ENCODE peak calls at places on chromosome 2, in five cellular contexts. F is GM12878, B is endothelial cell, X is HFF-Myc, K is heart left ventricle. J is an unnamed sample.

GRCh38 chr2:230798769-230799399 is 65.9 kb upstream of the ITM2C start:
- DNase-seq in X (no peak), K (no peak), F (no peak), B (peak; percentile 29), J (no peak)

GRCh38 chr2:143392358-143392757 is 263.1 kb downstream of the ARHGAP15 start:
- DNase-seq in K (no peak), B (no peak), F (no peak), X (no peak), J (no peak)

GRCh38 chr2:147712051-147712450 is 132.8 kb upstream of the ACVR2A start:
- DNase-seq in B (no peak), F (no peak), K (no peak), X (no peak), J (no peak)

GRCh38 chr2:9021563-9022211 is 18.2 kb upstream of the MBOAT2 start:
- DNase-seq in B (no peak), F (no peak), X (peak; percentile 11), K (no peak), J (no peak)

GRCh38 chr2:200698217-200698616 is 112.4 kb downstream of the AOX1 start:
- DNase-seq in B (no peak), K (no peak), X (no peak), F (no peak), J (no peak)

GRCh38 chr2:234873828-234874173 is 78.0 kb upstream of the SH3BP4 start:
- DNase-seq in K (peak; percentile 75), F (no peak), B (no peak), X (no peak), J (no peak)

GRCh38 chr2:188456114-188456909 is 164.6 kb downstream of the GULP1 start:
- DNase-seq in X (no peak), K (no peak), B (no peak), F (no peak), J (no peak)

GRCh38 chr2:233816771-233817170 is 37.6 kb downstream of the HJURP start:
- DNase-seq in F (no peak), K (no peak), B (no peak), X (no peak), J (no peak)

GRCh38 chr2:149885468-149885867 is 297.9 kb upstream of the MMADHC start:
- DNase-seq in B (no peak), F (no peak), K (no peak), X (no peak), J (no peak)

GRCh38 chr2:190746971-190747761 is 98.3 kb downstream of the NAB1 start:
- DNase-seq in B (peak; percentile 9), X (peak; percentile 30), F (no peak), K (no peak), J (peak; percentile 38)

GRCh38 chr2:12702661-12703121 is 14.0 kb upstream of the TRIB2 start:
- DNase-seq in X (no peak), F (no peak), B (no peak), K (peak; percentile 43), J (no peak)

GRCh38 chr2:235002198-235003095 is 50.6 kb downstream of the SH3BP4 start:
- DNase-seq in X (no peak), K (no peak), F (no peak), B (no peak), J (no peak)

GRCh38 chr2:129050116-129050515 is 731.4 kb upstream of the HS6ST1 start:
- DNase-seq in K (no peak), X (no peak), F (no peak), B (no peak), J (no peak)

GRCh38 chr2:28610583-28611201 is 114.8 kb downstream of the PLB1 start:
- DNase-seq in F (no peak), K (no peak), B (no peak), X (peak; percentile 90), J (peak; percentile 93)

DNA sequence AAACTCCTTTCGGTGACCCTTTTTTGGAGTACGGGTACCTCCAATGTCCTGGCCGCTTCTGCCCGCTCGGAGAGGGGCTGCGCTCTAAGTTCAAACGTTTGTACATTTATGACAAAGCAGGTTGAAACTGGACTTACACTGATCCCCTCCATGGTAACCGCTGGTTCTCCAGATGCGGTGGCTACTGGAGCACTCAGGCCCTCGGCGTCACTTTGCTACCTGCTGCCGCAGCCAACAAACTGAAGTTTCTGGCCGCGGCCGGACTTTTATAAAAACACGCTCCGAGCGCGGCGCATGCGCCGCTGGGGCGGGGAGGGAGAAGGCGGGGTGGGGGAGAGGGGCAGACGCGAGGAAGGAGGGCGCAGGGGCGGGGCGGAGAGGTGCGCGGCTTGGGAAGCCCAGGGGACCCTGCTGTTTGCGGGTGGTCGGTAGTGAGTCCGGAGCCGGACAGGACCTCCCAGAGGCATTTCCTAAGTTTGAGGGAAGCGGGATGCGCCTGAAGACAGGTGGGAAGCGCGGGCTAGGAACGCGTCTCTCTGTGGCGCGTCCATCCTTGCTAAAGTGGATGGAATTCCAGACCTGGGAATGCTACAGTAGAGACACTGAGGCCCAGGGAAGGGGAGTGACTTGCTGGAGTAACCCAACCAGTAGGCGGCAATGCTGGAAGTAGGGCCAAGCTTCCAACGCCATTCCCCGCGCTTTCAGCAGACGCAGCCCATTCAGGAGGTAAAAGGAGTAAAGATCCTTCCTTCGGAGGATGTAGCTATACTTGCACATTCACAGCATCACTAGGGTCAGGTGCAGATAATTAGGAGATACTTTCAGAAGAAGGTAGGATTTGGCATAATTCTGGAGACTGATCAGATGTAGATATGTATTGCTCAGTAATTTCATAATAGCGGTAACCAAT is at the start of gene CXCR4:
- DNase-seq in B (peak; percentile 86), X (no peak), K (peak; percentile 73), F (no peak), J (no peak)
- TF ChIP-seq CTCF in B (no peak), X (peak; percentile 19), K (no peak), F (no peak), J (peak; percentile 53)

GRCh38 chr2:56707650-56708049 is 523.9 kb downstream of the CCDC85A start:
- DNase-seq in X (no peak), B (no peak), F (no peak), K (no peak), J (no peak)
- TF ChIP-seq CTCF in X (no peak), B (no peak), F (no peak), K (no peak), J (no peak)

GRCh38 chr2:73035899-73036778 is 35.4 kb downstream of the SFXN5 start:
- DNase-seq in B (no peak), F (no peak), K (no peak), X (no peak), J (no peak)
- TF ChIP-seq CTCF in B (peak; percentile 17), F (no peak), K (no peak), X (no peak), J (peak; percentile 18)

DNA sequence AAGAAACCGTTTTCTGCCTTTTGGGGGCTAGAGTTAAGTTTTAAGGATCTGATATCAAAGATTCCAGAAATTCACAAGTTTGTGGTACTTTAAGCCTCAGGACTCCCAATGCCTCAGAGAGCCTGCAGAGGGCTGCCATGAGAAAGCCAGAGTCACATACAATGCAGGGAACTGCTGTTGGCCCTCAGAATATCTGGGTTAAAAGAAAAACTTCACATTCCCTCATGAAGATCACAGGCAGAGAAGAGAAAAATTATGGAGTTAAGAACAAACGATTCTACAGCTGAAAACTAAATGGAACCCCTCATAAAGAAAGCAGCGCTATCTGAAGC is 39.5 kb downstream of the HDAC4 start:
- DNase-seq in K (no peak), X (no peak), B (no peak), F (no peak), J (peak; percentile 8)
- TF ChIP-seq CTCF in K (peak; percentile 10), X (no peak), B (no peak), F (peak; percentile 11), J (peak; percentile 55)

GRCh38 chr2:70553334-70553583 is 367 bp downstream of the TGFA start:
- DNase-seq in K (peak; percentile 8), B (peak; percentile 22), X (no peak), F (no peak), J (no peak)

GRCh38 chr2:70556608-70557007 is 3.0 kb upstream of the TGFA start:
- DNase-seq in K (no peak), F (no peak), B (no peak), X (no peak), J (no peak)

GRCh38 chr2:70552501-70553333 is 909 bp downstream of the TGFA start:
- DNase-seq in B (peak; percentile 34), F (no peak), X (no peak), K (no peak), J (no peak)

GRCh38 chr2:70553584-70554337 is at the start of gene TGFA:
- DNase-seq in F (no peak), K (peak; percentile 50), X (no peak), B (peak; percentile 81), J (peak; percentile 18)

GRCh38 chr2:70554338-70554892 is 789 bp upstream of the TGFA start:
- DNase-seq in F (no peak), X (no peak), B (no peak), K (no peak), J (no peak)
- TF ChIP-seq CTCF in F (no peak), X (no peak), B (no peak), K (peak; percentile 3), J (no peak)

GRCh38 chr2:62409442-62409841 is 96.6 kb downstream of the TMEM17 start:
- DNase-seq in B (no peak), X (no peak), K (no peak), F (no peak), J (no peak)

GRCh38 chr2:62412347-62412742 is 93.7 kb downstream of the TMEM17 start:
- DNase-seq in K (no peak), B (no peak), F (no peak), X (no peak), J (no peak)

GRCh38 chr2:62407838-62408589 is 98.0 kb downstream of the TMEM17 start:
- DNase-seq in F (no peak), K (no peak), X (no peak), B (no peak), J (no peak)

GRCh38 chr2:62410926-62411456 is 95.0 kb downstream of the TMEM17 start:
- DNase-seq in B (peak; percentile 14), F (no peak), K (no peak), X (no peak), J (no peak)

DNA sequence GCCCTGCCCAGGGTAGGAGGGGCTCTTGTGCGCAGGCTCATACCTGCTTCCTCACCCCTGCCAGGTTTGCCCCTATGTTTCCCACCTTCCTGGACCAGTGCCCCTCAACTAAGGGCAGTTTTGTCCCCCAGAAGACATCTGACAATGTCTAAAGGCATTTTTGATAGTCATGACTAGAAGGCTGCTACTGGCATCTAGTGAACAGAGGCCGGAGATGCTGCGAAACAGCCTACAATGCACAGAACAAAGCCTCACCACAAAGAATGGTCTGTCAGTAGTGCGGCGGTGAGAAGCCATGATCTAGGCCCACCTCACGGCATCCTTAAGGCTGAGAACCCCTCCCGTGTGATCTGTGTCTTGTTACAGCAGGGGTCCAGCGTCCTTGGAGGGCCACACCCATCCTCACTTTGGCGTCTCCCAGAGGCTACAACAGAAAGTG is 96.0 kb downstream of the TMEM17 start:
- DNase-seq in B (no peak), F (no peak), X (no peak), K (no peak), J (no peak)
- TF ChIP-seq CTCF in B (no peak), F (peak; percentile 64), X (no peak), K (peak; percentile 21), J (no peak)

DNA sequence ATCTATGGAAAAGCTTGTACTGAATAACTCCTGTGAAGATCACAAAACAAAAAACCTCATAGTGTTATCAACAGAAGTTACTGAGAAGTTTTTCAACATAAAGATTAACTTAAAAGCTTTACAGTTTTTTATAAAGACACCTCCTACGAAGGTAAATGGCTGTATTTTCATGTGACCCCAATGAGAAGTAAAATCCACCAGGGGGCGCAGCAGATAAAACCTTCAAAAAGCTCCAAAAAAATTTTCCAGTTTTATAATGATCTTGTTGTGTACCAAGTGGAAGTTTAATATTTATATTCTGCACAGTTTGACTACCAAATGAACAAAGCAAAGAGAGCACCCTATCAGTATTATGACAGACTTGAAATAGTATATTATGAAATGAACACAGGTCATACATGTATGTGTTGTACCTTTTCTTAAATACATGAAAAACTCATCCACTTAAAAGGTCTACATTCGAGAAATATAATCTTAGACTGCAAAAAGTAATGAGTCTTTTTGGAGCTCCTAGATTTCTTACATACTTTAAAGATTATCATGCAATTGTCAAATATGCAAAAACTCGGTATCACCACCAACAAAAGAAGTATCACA is 38.5 kb downstream of the PNO1 start:
- DNase-seq in F (no peak), B (no peak), K (no peak), X (no peak), J (no peak)
- TF ChIP-seq CTCF in F (peak; percentile 37), B (peak; percentile 79), K (peak; percentile 75), X (peak; percentile 35), J (peak; percentile 72)

J was measured in retinal pigment epithelial cell.